ENCODE peak calls at places on chromosomes 11 and 22, in nine cellular contexts. One of them, this sample, is unnamed.

GRCh38 chr11:85965202-85965601 is 103.7 kb downstream of the PICALM start:
- DNase-seq in spleen: no peak
- DNase-seq in SK-N-SH: no peak
- DNase-seq in sigmoid colon: no peak
- DNase-seq in prostate gland: no peak
- DNase-seq in suprapubic skin: no peak
- DNase-seq in HL-60: no peak
- DNase-seq in GM23338: no peak
- DNase-seq in transverse colon: no peak
- DNase-seq in this sample: no peak

GRCh38 chr22:34330432-34330831 is 410.2 kb upstream of the LARGE1 start:
- DNase-seq in spleen: no peak
- DNase-seq in SK-N-SH: no peak
- DNase-seq in sigmoid colon: no peak
- DNase-seq in prostate gland: no peak
- DNase-seq in suprapubic skin: no peak
- DNase-seq in HL-60: no peak
- DNase-seq in GM23338: no peak
- DNase-seq in transverse colon: no peak
- DNase-seq in this sample: no peak

GRCh38 chr22:24407884-24408283 is 19.5 kb upstream of the ADORA2A start:
- DNase-seq in spleen: no peak
- DNase-seq in SK-N-SH: peak
- DNase-seq in sigmoid colon: no peak
- DNase-seq in prostate gland: no peak
- DNase-seq in suprapubic skin: no peak
- DNase-seq in HL-60: no peak
- DNase-seq in GM23338: no peak
- DNase-seq in transverse colon: no peak
- DNase-seq in this sample: no peak

GRCh38 chr11:80167766-80168165 is 726.9 kb upstream of the TENM4 start:
- DNase-seq in spleen: no peak
- DNase-seq in SK-N-SH: no peak
- DNase-seq in sigmoid colon: no peak
- DNase-seq in prostate gland: no peak
- DNase-seq in suprapubic skin: no peak
- DNase-seq in HL-60: no peak
- DNase-seq in GM23338: peak
- DNase-seq in transverse colon: no peak
- DNase-seq in this sample: no peak

GRCh38 chr11:64260147-64260708 is 8.9 kb downstream of the PLCB3 start:
- DNase-seq in spleen: no peak
- DNase-seq in SK-N-SH: no peak
- DNase-seq in sigmoid colon: no peak
- DNase-seq in prostate gland: no peak
- DNase-seq in suprapubic skin: no peak
- DNase-seq in HL-60: no peak
- DNase-seq in GM23338: no peak
- DNase-seq in transverse colon: no peak
- DNase-seq in this sample: no peak

GRCh38 chr22:42994917-42995562 is 19.9 kb downstream of the PACSIN2 start:
- DNase-seq in spleen: no peak
- DNase-seq in SK-N-SH: no peak
- DNase-seq in sigmoid colon: peak
- DNase-seq in prostate gland: peak
- DNase-seq in suprapubic skin: peak
- DNase-seq in HL-60: peak
- DNase-seq in GM23338: no peak
- DNase-seq in transverse colon: peak
- DNase-seq in this sample: peak

GRCh38 chr22:37558815-37559214 is 1.5 kb upstream of the CDC42EP1 start:
- DNase-seq in spleen: no peak
- DNase-seq in SK-N-SH: no peak
- DNase-seq in sigmoid colon: no peak
- DNase-seq in prostate gland: no peak
- DNase-seq in suprapubic skin: no peak
- DNase-seq in HL-60: no peak
- DNase-seq in GM23338: no peak
- DNase-seq in transverse colon: no peak
- DNase-seq in this sample: no peak

GRCh38 chr11:28529046-28529445 is 420.9 kb downstream of the METTL15 start:
- DNase-seq in spleen: no peak
- DNase-seq in SK-N-SH: no peak
- DNase-seq in sigmoid colon: no peak
- DNase-seq in prostate gland: no peak
- DNase-seq in suprapubic skin: no peak
- DNase-seq in HL-60: no peak
- DNase-seq in GM23338: peak
- DNase-seq in transverse colon: no peak
- DNase-seq in this sample: no peak

GRCh38 chr11:3165152-3165705 is at the start of gene OSBPL5:
- DNase-seq in spleen: peak
- DNase-seq in SK-N-SH: peak
- DNase-seq in sigmoid colon: peak
- DNase-seq in prostate gland: peak
- DNase-seq in suprapubic skin: peak
- DNase-seq in HL-60: peak
- DNase-seq in GM23338: peak
- DNase-seq in transverse colon: peak
- DNase-seq in this sample: peak

GRCh38 chr11:43646767-43647166 is 33.8 kb upstream of the HSD17B12 start:
- DNase-seq in spleen: no peak
- DNase-seq in SK-N-SH: no peak
- DNase-seq in sigmoid colon: no peak
- DNase-seq in prostate gland: no peak
- DNase-seq in suprapubic skin: no peak
- DNase-seq in HL-60: no peak
- DNase-seq in GM23338: no peak
- DNase-seq in transverse colon: no peak
- DNase-seq in this sample: no peak

DNA sequence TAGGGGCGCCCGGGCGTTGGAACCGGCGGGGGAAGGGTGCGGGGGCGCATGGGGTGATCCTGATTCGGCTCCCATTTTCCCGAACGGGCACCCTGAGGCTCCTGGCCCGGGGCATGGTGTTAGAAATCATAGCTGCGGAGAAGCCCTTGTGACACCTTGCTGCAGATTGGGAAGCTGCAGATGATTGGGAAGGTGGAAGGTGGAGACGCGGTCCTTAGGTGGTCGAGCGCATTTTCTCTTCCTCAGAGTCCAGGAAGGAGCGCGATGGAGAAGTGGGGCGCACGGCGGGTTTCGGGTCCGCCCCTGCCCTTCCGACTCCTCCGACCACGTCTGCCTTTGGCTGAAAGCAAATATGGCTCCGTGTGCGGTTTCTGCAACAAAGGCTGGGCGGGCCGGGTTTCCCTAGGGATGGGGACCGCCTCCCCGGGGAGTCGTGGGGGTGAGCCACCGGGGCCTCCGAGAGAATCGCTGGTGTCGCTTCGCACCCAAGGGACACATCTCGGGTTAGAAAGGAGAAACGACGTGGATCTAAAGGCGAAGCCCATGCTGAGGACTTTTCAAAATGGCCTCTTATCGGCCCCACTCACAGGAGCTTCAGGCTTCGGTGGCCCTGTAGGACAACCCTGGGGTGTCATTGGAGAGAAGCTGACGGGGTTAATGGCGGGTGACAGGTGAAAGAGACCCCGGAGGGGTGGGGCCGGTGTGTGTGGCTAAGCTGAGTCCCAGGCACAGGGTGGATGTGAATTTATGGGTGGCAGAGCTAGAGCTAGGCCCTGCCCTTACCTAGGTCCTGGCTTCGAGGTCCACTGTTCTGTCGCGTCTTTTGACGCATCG is 707 bp upstream of the FTH1 start:
- DNase-seq in spleen: peak
- DNase-seq in SK-N-SH: peak
- DNase-seq in sigmoid colon: peak
- DNase-seq in prostate gland: no peak
- DNase-seq in suprapubic skin: peak
- DNase-seq in HL-60: no peak
- DNase-seq in GM23338: peak
- DNase-seq in transverse colon: peak
- DNase-seq in this sample: peak
- TF ChIP-seq POLR2AphosphoS5 in spleen: no peak
- TF ChIP-seq POLR2AphosphoS5 in SK-N-SH: no peak
- TF ChIP-seq POLR2AphosphoS5 in sigmoid colon: no peak
- TF ChIP-seq POLR2AphosphoS5 in prostate gland: no peak
- TF ChIP-seq POLR2AphosphoS5 in suprapubic skin: no peak
- TF ChIP-seq POLR2AphosphoS5 in HL-60: no peak
- TF ChIP-seq POLR2AphosphoS5 in GM23338: no peak
- TF ChIP-seq POLR2AphosphoS5 in transverse colon: no peak
- TF ChIP-seq POLR2AphosphoS5 in this sample: no peak

DNA sequence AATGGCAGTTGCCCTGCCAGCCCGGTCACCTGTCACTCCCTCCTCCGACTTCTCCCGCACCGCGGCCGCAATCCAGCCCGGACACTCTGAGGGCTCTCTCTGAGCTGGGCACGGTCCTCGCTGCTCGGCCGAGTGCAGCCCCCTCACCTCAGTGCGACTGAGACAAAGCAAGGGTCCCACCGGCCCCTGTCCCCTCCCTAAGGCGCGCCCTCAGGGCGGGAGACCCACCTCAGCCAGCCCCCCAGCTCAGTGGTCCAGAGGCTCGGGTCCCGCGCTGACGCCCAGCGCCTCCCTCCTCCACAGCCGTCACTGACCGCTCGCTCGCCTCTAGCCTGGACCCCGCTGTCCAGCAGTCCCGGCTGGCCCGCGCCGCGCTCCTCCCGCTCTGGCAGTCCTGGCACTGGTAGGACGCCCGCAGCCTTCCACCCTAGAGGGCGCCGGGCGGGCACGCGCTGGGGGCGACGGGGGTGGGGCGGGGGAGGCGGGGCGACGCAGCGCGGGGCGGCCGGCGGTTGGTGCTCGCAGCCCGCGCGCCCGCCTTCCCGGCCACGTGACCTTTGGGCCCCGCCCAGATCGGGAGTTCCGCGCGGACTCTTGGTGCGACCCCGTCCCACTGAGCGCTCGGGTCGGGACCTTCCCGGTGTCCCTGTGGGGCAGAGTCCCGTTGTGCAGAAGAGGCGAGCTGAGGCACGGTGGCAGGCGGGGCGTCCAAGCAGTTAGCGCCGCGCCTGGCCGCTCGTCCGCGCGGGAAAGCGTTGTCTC is 7.9 kb upstream of the L3MBTL2 start:
- DNase-seq in spleen: peak
- DNase-seq in SK-N-SH: peak
- DNase-seq in sigmoid colon: peak
- DNase-seq in prostate gland: peak
- DNase-seq in suprapubic skin: peak
- DNase-seq in HL-60: peak
- DNase-seq in GM23338: peak
- DNase-seq in transverse colon: peak
- DNase-seq in this sample: peak
- TF ChIP-seq CTCF in spleen: peak
- TF ChIP-seq CTCF in SK-N-SH: no peak
- TF ChIP-seq CTCF in sigmoid colon: no peak
- TF ChIP-seq CTCF in prostate gland: no peak
- TF ChIP-seq CTCF in suprapubic skin: no peak
- TF ChIP-seq CTCF in HL-60: no peak
- TF ChIP-seq CTCF in GM23338: peak
- TF ChIP-seq CTCF in transverse colon: peak
- TF ChIP-seq CTCF in this sample: peak

GRCh38 chr11:128957204-128957482 is 14.5 kb upstream of the TP53AIP1 start:
- DNase-seq in spleen: no peak
- DNase-seq in SK-N-SH: no peak
- DNase-seq in sigmoid colon: no peak
- DNase-seq in prostate gland: no peak
- DNase-seq in suprapubic skin: no peak
- DNase-seq in HL-60: no peak
- DNase-seq in GM23338: no peak
- DNase-seq in transverse colon: no peak
- DNase-seq in this sample: no peak
- TF ChIP-seq POLR2AphosphoS5 in spleen: no peak
- TF ChIP-seq POLR2AphosphoS5 in SK-N-SH: no peak
- TF ChIP-seq POLR2AphosphoS5 in sigmoid colon: no peak
- TF ChIP-seq POLR2AphosphoS5 in prostate gland: no peak
- TF ChIP-seq POLR2AphosphoS5 in suprapubic skin: no peak
- TF ChIP-seq POLR2AphosphoS5 in HL-60: no peak
- TF ChIP-seq POLR2AphosphoS5 in GM23338: no peak
- TF ChIP-seq POLR2AphosphoS5 in transverse colon: no peak
- TF ChIP-seq POLR2AphosphoS5 in this sample: no peak

GRCh38 chr11:12017243-12017678 is 8.8 kb upstream of the DKK3 start:
- DNase-seq in spleen: no peak
- DNase-seq in SK-N-SH: no peak
- DNase-seq in sigmoid colon: no peak
- DNase-seq in prostate gland: no peak
- DNase-seq in suprapubic skin: no peak
- DNase-seq in HL-60: no peak
- DNase-seq in GM23338: no peak
- DNase-seq in transverse colon: no peak
- DNase-seq in this sample: no peak

GRCh38 chr11:12015486-12015885 is 7.1 kb upstream of the DKK3 start:
- DNase-seq in spleen: no peak
- DNase-seq in SK-N-SH: no peak
- DNase-seq in sigmoid colon: no peak
- DNase-seq in prostate gland: no peak
- DNase-seq in suprapubic skin: no peak
- DNase-seq in HL-60: no peak
- DNase-seq in GM23338: no peak
- DNase-seq in transverse colon: no peak
- DNase-seq in this sample: no peak

GRCh38 chr11:12013771-12014170 is 5.3 kb upstream of the DKK3 start:
- DNase-seq in spleen: no peak
- DNase-seq in SK-N-SH: no peak
- DNase-seq in sigmoid colon: no peak
- DNase-seq in prostate gland: no peak
- DNase-seq in suprapubic skin: no peak
- DNase-seq in HL-60: no peak
- DNase-seq in GM23338: no peak
- DNase-seq in transverse colon: no peak
- DNase-seq in this sample: no peak

GRCh38 chr11:12017865-12018453 is 9.5 kb upstream of the DKK3 start:
- DNase-seq in spleen: no peak
- DNase-seq in SK-N-SH: no peak
- DNase-seq in sigmoid colon: no peak
- DNase-seq in prostate gland: no peak
- DNase-seq in suprapubic skin: no peak
- DNase-seq in HL-60: no peak
- DNase-seq in GM23338: no peak
- DNase-seq in transverse colon: no peak
- DNase-seq in this sample: no peak

DNA sequence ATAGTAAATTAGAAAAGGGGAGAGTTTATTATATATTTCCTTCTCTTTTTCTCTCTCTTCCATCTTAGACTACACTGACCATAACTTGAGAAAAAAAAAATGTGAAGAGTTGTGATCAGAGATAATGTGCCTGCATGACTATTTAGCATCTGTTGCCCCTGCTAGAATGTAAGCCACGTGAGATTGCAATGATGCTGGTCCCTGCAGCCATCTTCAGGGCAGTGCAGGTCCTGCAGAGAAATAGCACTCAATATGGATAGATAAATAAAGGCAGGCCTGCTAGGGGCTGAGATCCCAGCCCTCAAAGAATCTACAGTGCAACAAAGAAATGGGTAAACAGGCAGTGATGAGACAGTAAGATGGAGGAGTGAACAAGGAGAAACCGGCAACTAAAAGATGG is 7.8 kb upstream of the DKK3 start:
- DNase-seq in spleen: no peak
- DNase-seq in SK-N-SH: no peak
- DNase-seq in sigmoid colon: no peak
- DNase-seq in prostate gland: no peak
- DNase-seq in suprapubic skin: no peak
- DNase-seq in HL-60: no peak
- DNase-seq in GM23338: no peak
- DNase-seq in transverse colon: no peak
- DNase-seq in this sample: no peak
- TF ChIP-seq CTCF in spleen: no peak
- TF ChIP-seq CTCF in SK-N-SH: peak
- TF ChIP-seq CTCF in sigmoid colon: no peak
- TF ChIP-seq CTCF in prostate gland: no peak
- TF ChIP-seq CTCF in suprapubic skin: no peak
- TF ChIP-seq CTCF in HL-60: no peak
- TF ChIP-seq CTCF in GM23338: peak
- TF ChIP-seq CTCF in transverse colon: no peak
- TF ChIP-seq CTCF in this sample: no peak

This sample was measured in stomach.